ENCODE peak calls at places on chromosomes 13 and 19, in six cellular contexts. G, R, A, T, M and C are unnamed samples. For H3K9me3, the result is how much of the 10 kb centered on the place peaks cover.

GRCh38 chr13:60329221-60329983 is 67.6 kb upstream of the TDRD3 start:
- DNase-seq in G (no peak), R (peak), A (no peak), T (no peak), M (peak), C (no peak)

GRCh38 chr13:112645327-112645914 is 44.4 kb upstream of the ATP11A start:
- DNase-seq in G (no peak), R (no peak), A (no peak), T (no peak), M (no peak), C (no peak)

GRCh38 chr19:56868446-56868845 is 27.9 kb upstream of the PEG3 start:
- DNase-seq in G (no peak), R (no peak), A (no peak), T (no peak), M (no peak), C (no peak)

GRCh38 chr13:109336730-109337129 is 449.7 kb downstream of the IRS2 start:
- DNase-seq in G (no peak), R (peak), A (no peak), T (peak), M (no peak), C (no peak)

GRCh38 chr13:98619556-98619955 is 42.6 kb upstream of the STK24 start:
- DNase-seq in G (no peak), R (no peak), A (no peak), T (no peak), M (no peak), C (no peak)

GRCh38 chr13:33050161-33050560 is 33.9 kb downstream of the KL start:
- DNase-seq in G (no peak), R (no peak), A (no peak), T (no peak), M (no peak), C (no peak)

GRCh38 chr19:6211632-6212402 is 68.0 kb downstream of the MLLT1 start:
- DNase-seq in G (no peak), R (no peak), A (no peak), T (no peak), M (no peak), C (no peak)

GRCh38 chr13:33740134-33740538 is 77.8 kb upstream of the RFC3 start:
- DNase-seq in G (no peak), R (no peak), A (no peak), T (no peak), M (no peak), C (no peak)

GRCh38 chr13:42396901-42397670 is 125.1 kb downstream of the AKAP11 start:
- DNase-seq in G (no peak), R (no peak), A (no peak), T (no peak), M (no peak), C (no peak)

GRCh38 chr19:18317998-18318800 is 4.7 kb downstream of the LSM4 start:
- DNase-seq in G (no peak), R (no peak), A (peak), T (no peak), M (no peak), C (no peak)

GRCh38 chr19:11264452-11265176 is 2.3 kb upstream of the DOCK6 start:
- DNase-seq in G (no peak), R (peak), A (no peak), T (peak), M (no peak), C (no peak)

GRCh38 chr19:45066921-45067661 is 9.2 kb downstream of the ZNF296 start:
- DNase-seq in G (no peak), R (no peak), A (no peak), T (no peak), M (no peak), C (no peak)

GRCh38 chr19:17234911-17235617 is 9.0 kb downstream of the OCEL1 start:
- DNase-seq in G (no peak), R (peak), A (peak), T (peak), M (no peak), C (peak)

GRCh38 chr13:99657848-99658265 is 156.6 kb downstream of the TM9SF2 start:
- DNase-seq in G (no peak), R (peak), A (peak), T (no peak), M (peak), C (peak)

GRCh38 chr19:35332817-35333216 is 3.8 kb downstream of the CD22 start:
- DNase-seq in G (no peak), R (no peak), A (no peak), T (no peak), M (no peak), C (no peak)

GRCh38 chr19:40273469-40274360 is 11.4 kb downstream of the AKT2 start:
- DNase-seq in G (no peak), R (no peak), A (no peak), T (no peak), M (no peak), C (no peak)

GRCh38 chr19:50695251-50696064 is 24.1 kb downstream of the SHANK1 start:
- DNase-seq in G (no peak), R (peak), A (no peak), T (no peak), M (no peak), C (no peak)

GRCh38 chr13:19834704-19835103 is 28.7 kb downstream of the ZMYM5 start:
- DNase-seq in G (no peak), R (no peak), A (no peak), T (no peak), M (no peak), C (no peak)

GRCh38 chr13:49828452-49828851 is 36.0 kb upstream of the KPNA3 start:
- DNase-seq in G (no peak), R (no peak), A (no peak), T (peak), M (no peak), C (no peak)

DNA sequence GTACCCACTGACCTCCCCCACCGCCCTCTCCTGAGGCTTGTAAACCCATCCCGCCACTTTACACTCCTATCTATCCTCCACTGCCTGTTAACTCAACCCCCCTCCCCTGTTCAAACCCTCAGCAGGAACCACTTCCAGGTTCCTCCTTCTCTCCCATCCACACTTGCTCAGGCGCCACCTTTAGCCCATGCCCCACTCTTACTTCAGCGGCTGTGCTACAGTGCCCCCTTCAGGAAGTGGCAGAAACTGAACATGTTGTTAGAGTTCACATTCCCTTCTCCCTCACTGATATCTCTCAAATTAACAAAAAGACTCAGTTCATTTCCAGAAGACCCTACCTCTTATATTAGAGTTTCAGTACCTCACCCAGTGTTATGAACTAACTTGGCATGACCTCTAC is 49.4 kb downstream of the ZNF91 start:
- DNase-seq in G (no peak), R (no peak), A (no peak), T (no peak), M (peak), C (no peak)
- H3K9me3 ChIP-seq in G (half or more), R (half or more), A (half or more), T (half or more), M (under half), C (under half)

DNA sequence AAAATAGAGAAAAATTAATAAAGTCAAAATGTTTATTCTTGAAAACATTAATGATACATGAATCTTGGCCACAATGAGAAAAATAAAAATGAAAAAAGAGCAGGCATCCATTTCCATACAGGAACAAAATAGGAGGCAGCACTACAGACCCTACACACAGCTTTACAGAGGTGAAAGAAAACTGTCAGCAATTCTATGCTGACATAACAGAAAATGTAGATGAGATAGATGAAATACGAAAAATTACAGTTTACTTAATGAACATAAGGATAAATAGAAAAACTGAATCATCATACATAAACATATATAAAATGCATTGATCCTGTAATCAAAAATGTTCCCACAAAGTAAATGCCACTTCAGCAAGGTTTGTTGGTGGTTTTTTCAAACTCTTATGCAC is 5.6 kb downstream of the LILRB4 start:
- DNase-seq in G (no peak), R (no peak), A (no peak), T (no peak), M (no peak), C (no peak)
- H3K9me3 ChIP-seq in G (under half), R (under half), A (under half), T (under half), M (under half), C (under half)

GRCh38 chr19:58001895-58002369 is 688 bp downstream of the ZNF606 start:
- DNase-seq in G (no peak), R (no peak), A (no peak), T (no peak), M (no peak), C (no peak)
- H3K9me3 ChIP-seq in G (under half), R (half or more), A (under half), T (half or more), M (under half), C (under half)

DNA sequence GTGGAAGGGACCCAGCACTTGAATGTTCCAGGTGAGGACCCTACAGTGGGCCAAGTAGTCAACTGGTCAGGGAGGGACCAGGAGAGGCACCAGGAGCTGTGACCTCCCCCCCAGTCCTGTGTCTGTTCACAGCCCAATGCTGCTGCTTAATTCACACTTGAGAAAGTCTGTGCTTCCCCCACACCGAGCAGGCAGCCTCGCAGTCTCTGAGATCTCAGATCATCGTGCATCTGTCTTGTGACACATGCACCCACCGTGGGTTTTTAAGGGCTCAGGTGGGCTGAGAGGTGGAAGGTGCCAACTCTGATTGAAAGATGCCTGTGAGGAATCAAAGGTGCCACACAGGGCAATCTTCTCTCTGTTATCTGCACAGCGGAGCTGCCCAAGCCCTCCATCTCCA is 6.2 kb downstream of the CEACAM5 start:
- DNase-seq in G (no peak), R (no peak), A (no peak), T (no peak), M (no peak), C (no peak)
- H3K9me3 ChIP-seq in G (under half), R (under half), A (under half), T (under half), M (under half), C (under half)

DNA sequence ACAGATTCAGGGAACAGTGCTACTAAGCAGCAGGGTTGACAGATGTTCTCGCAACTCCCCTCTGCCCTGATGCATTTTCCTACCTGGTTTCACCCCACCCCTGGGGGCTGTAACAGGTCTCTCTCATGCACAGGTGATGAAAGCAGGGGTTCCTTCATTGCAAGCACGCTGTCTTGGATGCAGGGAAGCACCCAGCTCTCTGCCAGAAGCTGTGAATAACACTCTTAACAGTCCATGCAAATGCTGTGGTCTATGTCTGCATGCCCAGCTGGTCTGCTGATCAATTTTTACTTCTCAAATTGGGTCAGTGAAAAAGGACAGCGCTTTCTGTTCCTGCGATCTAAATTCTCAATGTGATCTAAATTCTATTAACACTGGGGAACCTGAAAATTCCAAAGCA is 246.3 kb upstream of the TSHZ3 start:
- DNase-seq in G (no peak), R (no peak), A (no peak), T (no peak), M (no peak), C (no peak)
- H3K9me3 ChIP-seq in G (under half), R (under half), A (under half), T (under half), M (under half), C (under half)